ENCODE peak calls at places on chromosome 7, in eight cellular contexts. L is CD8-positive, alpha-beta T cell; Y is astrocyte of the cerebellum; X is AG09319; F is stomach; K is mucosa of descending colon; E is heart left ventricle; T is progenitor cell of endocrine pancreas. O is an unnamed sample.

GRCh38 chr7:100568936-100569844 is 4.5 kb downstream of the SAP25 start:
- DNase-seq in L (peak), Y (no peak), E (peak), X (no peak), K (peak), F (peak), T (peak), O (no peak)

GRCh38 chr7:142125576-142125975 is 14.1 kb downstream of the MGAM2 start:
- DNase-seq in F (no peak), T (no peak), X (no peak), Y (no peak), E (no peak), L (no peak), K (no peak), O (no peak)

GRCh38 chr7:64294701-64295420 is 18.9 kb upstream of the ZNF736 start:
- DNase-seq in Y (no peak), L (no peak), X (no peak), K (no peak), T (no peak), F (no peak), E (no peak), O (no peak)

GRCh38 chr7:136134503-136134902 is 157.3 kb upstream of the MTPN start:
- DNase-seq in Y (no peak), L (no peak), K (no peak), T (no peak), X (no peak), F (no peak), E (no peak), O (no peak)

GRCh38 chr7:56447864-56448693 is 331.9 kb upstream of the NUPR2 start:
- DNase-seq in E (peak), K (no peak), L (no peak), X (no peak), T (no peak), F (no peak), Y (no peak), O (no peak)

GRCh38 chr7:100509213-100509612 is 25.5 kb downstream of the NYAP1 start:
- DNase-seq in E (no peak), F (no peak), L (no peak), T (no peak), Y (peak), K (no peak), X (peak), O (no peak)

GRCh38 chr7:158529181-158530096 is 58.2 kb downstream of the PTPRN2 start:
- DNase-seq in X (no peak), Y (no peak), E (no peak), K (no peak), T (no peak), F (no peak), L (no peak), O (no peak)

GRCh38 chr7:12638851-12639467 is 48.5 kb upstream of the ARL4A start:
- DNase-seq in Y (peak), K (no peak), E (no peak), L (no peak), F (no peak), X (no peak), T (no peak), O (peak)

GRCh38 chr7:99393363-99394187 is 14.8 kb downstream of the PDAP1 start:
- DNase-seq in T (peak), L (no peak), E (peak), Y (no peak), F (peak), K (peak), X (no peak), O (no peak)

GRCh38 chr7:47814905-47815613 is 133.2 kb downstream of the PKD1L1 start:
- DNase-seq in E (no peak), F (no peak), T (no peak), K (no peak), L (no peak), Y (no peak), X (no peak), O (no peak)

GRCh38 chr7:24574365-24574764 is 1.1 kb downstream of the PALS2 start:
- DNase-seq in K (no peak), L (no peak), F (no peak), Y (no peak), X (no peak), T (no peak), E (no peak), O (no peak)

GRCh38 chr7:94336009-94336408 is 58.7 kb upstream of the COL1A2 start:
- DNase-seq in X (no peak), F (no peak), E (no peak), L (no peak), Y (no peak), T (no peak), K (no peak), O (no peak)

GRCh38 chr7:50826371-50827172 is 43.9 kb upstream of the GRB10 start:
- DNase-seq in E (no peak), X (peak), L (no peak), Y (peak), T (no peak), F (no peak), K (no peak), O (no peak)
- TF ChIP-seq CTCF in E (no peak), X (no peak), L (no peak), Y (peak), T (no peak), F (no peak), K (no peak), O (no peak)

DNA sequence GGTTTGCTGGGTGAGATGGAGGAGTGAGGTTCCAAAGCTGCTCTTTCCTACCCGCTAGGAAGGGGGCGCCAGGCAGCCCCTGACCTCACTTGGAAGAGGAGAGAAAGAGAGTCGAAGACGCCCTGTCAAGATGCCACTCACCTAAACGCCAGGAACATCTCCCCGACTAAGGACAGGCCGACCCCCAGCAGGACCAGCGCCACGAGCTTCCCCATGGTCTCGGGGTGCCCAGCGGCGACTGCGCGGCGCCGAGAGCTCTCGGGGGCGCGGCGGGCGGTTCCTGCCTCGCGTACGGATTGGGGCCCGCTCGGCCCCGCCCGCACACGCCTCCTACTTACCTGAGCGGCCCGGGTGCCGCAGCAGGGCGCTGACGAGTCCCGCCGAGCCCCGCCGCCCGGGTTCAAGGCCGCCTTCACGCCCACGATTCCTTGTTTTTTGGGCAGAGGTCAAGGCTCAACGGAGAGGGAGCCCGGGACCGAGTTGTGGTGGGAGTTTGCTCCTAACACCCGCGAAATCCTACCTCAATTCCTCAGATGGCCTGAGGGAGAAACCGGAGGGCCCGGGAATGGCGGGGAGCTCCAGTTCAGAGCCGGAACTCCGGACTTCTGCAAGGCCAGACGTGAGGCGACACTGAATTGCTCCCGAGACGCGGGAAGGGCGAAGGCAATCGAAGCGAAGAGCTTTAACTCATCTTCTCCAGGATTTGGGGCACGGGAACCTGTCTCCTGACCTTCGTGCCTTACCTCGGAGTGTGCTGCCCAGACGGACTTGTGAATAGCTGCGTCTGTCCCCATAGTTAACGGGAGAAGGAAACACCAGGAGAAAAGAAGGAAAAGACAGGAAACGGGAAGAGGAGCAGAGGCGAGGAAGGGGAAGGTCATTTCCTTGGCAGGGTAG is at the start of gene PON3:
- DNase-seq in T (no peak), X (no peak), F (peak), E (peak), K (peak), Y (no peak), L (no peak), O (no peak)
- TF ChIP-seq CTCF in T (no peak), X (no peak), F (peak), E (no peak), K (no peak), Y (no peak), L (no peak), O (peak)

DNA sequence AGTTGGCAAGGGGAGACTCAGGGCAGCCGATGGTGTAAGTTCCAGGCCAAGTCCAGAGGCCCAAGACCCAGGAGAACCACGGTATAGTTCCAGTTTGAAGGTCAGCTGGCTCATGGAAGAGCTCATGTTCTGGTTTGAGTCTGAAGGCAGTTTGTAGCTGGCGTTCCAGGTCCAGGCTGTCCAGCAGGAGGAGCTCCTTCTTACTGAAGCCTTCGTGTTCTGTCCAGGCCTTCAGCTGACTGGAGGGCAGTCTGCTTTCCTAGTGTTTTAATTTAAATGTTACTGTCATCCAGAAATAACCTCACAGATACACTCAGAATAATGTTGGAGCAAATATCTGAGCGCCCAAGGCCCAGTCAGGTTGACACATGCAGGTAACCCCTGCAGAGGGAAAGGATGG is 4.2 kb downstream of the SUN1 start:
- DNase-seq in E (peak), T (no peak), X (no peak), K (no peak), L (no peak), F (no peak), Y (no peak), O (no peak)
- TF ChIP-seq CTCF in E (peak), T (peak), X (peak), K (no peak), L (no peak), F (peak), Y (peak), O (peak)

GRCh38 chr7:7425321-7425720 is 110.4 kb downstream of the COL28A1 start:
- DNase-seq in E (no peak), F (no peak), X (no peak), T (no peak), Y (no peak), K (no peak), L (no peak), O (no peak)
- TF ChIP-seq CTCF in E (no peak), F (no peak), X (no peak), T (no peak), Y (no peak), K (no peak), L (no peak), O (no peak)

DNA sequence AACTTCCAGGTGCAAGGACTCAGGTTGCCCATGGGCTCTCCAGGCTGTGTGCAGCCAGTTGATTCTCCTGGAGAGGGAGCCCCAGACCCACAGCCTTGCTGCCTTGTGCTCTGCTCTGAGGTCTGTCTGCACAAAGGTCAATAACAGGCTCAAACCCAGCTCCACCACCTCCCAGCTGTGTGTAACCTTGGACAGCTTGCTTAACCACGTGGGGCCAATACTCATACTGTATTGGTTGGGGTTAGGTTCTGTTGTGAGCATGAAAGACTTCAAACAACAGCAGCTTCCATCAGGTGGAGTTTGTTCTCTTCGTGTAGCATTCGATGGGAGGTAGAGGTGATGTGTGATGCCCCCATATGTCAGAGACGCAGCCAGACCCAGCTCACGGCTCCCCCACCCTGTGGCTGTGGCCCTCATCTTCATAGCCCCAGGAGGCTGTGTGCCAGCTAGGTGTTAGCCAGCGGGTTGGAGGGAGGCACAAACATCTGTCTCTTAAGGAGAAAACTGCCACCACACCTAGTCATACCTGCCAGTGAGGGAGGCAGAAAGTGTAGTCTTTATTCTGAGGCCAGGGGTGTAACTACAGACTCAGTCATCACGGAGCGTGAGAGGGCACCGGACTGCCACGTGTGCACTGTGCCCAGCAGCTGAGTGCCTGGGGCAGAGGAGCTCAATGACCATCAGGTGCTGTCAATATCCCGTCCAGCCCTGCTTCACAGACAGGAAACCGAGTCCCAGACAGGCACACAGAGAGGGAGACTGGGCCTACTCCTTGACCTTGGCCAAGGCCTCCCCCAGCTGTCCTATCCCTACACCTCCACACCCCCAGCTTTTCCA is 8.0 kb upstream of the POLD2 start:
- DNase-seq in Y (no peak), E (peak), X (no peak), T (peak), L (no peak), F (no peak), K (no peak), O (no peak)
- TF ChIP-seq CTCF in Y (peak), E (peak), X (peak), T (peak), L (no peak), F (no peak), K (no peak), O (peak)

DNA sequence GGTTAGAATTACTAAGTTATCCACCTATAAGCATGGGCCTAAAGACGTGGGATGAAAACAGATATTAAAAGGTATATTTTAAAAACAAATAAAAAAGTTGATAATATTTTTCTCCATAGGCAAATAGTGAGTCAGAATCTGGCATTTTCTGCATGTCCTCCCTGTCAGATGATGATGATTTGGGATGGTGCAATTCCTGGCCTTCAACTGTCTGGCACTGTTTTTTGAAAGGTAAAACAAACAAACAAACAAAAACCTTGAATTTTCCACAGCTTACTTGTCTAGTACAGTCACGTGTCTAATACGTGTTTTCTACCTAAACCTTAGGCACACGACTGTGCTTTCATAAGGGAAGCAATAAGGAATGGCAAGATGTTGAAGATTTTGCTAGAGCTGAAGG is 17.4 kb downstream of the HBP1 start:
- DNase-seq in F (no peak), T (no peak), Y (no peak), K (no peak), L (no peak), E (no peak), X (no peak), O (no peak)
- TF ChIP-seq CTCF in F (no peak), T (no peak), Y (no peak), K (no peak), L (no peak), E (no peak), X (no peak), O (no peak)

GRCh38 chr7:50801907-50802306 is 19.2 kb upstream of the GRB10 start:
- DNase-seq in Y (no peak), E (no peak), L (no peak), T (no peak), F (no peak), K (no peak), X (no peak), O (no peak)
- TF ChIP-seq CTCF in Y (peak), E (no peak), L (no peak), T (no peak), F (no peak), K (no peak), X (no peak), O (no peak)